ENCODE peak calls at places on chromosome 19, in eight cellular contexts. K is stomach, X is Peyer's patch, N is HCT116, B is transverse colon, O is tibial nerve, L is body of pancreas, M is sigmoid colon. P is an unnamed sample.

GRCh38 chr19:611506-611869 is 21.8 kb downstream of the HCN2 start:
- DNase-seq in K (no peak), X (no peak), N (no peak), B (no peak), O (no peak), L (no peak), M (no peak), P (no peak)

GRCh38 chr19:5621945-5622464 is 571 bp downstream of the SAFB2 start:
- DNase-seq in K (no peak), X (no peak), N (no peak), B (peak; percentile 32), O (no peak), L (peak; percentile 25), M (peak; percentile 70), P (peak; percentile 45)

GRCh38 chr19:35642312-35642711 is 767 bp downstream of the ETV2 start:
- DNase-seq in K (no peak), X (no peak), N (no peak), B (no peak), O (no peak), L (no peak), M (no peak), P (no peak)

GRCh38 chr19:1446713-1447564 is 3.0 kb upstream of the APC2 start:
- DNase-seq in K (no peak), X (no peak), N (no peak), B (no peak), O (no peak), L (no peak), M (no peak), P (no peak)

GRCh38 chr19:46297700-46298476 is 1.0 kb downstream of the HIF3A start:
- DNase-seq in K (peak; percentile 50), X (peak; percentile 67), N (no peak), B (peak; percentile 69), O (peak; percentile 54), L (peak; percentile 45), M (peak; percentile 97), P (peak; percentile 63)

GRCh38 chr19:18967358-18968146 is 26.5 kb upstream of the HOMER3 start:
- DNase-seq in K (peak; percentile 34), X (no peak), N (no peak), B (peak; percentile 32), O (peak; percentile 23), L (peak; percentile 43), M (peak; percentile 86), P (peak; percentile 43)

GRCh38 chr19:18903146-18904056 is 7.4 kb upstream of the CERS1 start:
- DNase-seq in K (no peak), X (peak; percentile 34), N (no peak), B (no peak), O (no peak), L (no peak), M (no peak), P (no peak)

GRCh38 chr19:518292-519231 is 11.3 kb downstream of the TPGS1 start:
- DNase-seq in K (no peak), X (peak; percentile 74), N (no peak), B (peak; percentile 40), O (no peak), L (no peak), M (peak; percentile 71), P (no peak)

GRCh38 chr19:8320564-8321066 is 560 bp downstream of the NDUFA7 start:
- DNase-seq in K (no peak), X (peak; percentile 60), N (no peak), B (no peak), O (no peak), L (no peak), M (no peak), P (no peak)

GRCh38 chr19:15562861-15563260 is 52.2 kb upstream of the CYP4F8 start:
- DNase-seq in K (no peak), X (no peak), N (peak; percentile 28), B (no peak), O (no peak), L (peak; percentile 38), M (no peak), P (no peak)

GRCh38 chr19:9538183-9539058 is at the start of gene ZNF426:
- DNase-seq in K (peak; percentile 85), X (peak; percentile 87), N (peak; percentile 33), B (peak; percentile 88), O (peak; percentile 67), L (peak; percentile 81), M (peak; percentile 93), P (peak; percentile 67)
- TF ChIP-seq POLR2A in K (no peak), X (no peak), N (no peak), B (peak; percentile 30), O (no peak), L (peak; percentile 58), M (peak; percentile 5), P (peak; percentile 11)

GRCh38 chr19:44785271-44785670 is 7.6 kb downstream of the CBLC start:
- DNase-seq in K (no peak), X (no peak), N (no peak), B (no peak), O (no peak), L (no peak), M (no peak), P (no peak)

GRCh38 chr19:44782729-44783128 is 5.0 kb downstream of the CBLC start:
- DNase-seq in K (no peak), X (no peak), N (no peak), B (no peak), O (no peak), L (no peak), M (no peak), P (no peak)

GRCh38 chr19:44788971-44789370 is 11.3 kb downstream of the CBLC start:
- DNase-seq in K (no peak), X (no peak), N (no peak), B (no peak), O (no peak), L (no peak), M (no peak), P (no peak)

GRCh38 chr19:44783545-44783944 is 5.9 kb downstream of the CBLC start:
- DNase-seq in K (no peak), X (no peak), N (no peak), B (no peak), O (no peak), L (no peak), M (no peak), P (no peak)

DNA sequence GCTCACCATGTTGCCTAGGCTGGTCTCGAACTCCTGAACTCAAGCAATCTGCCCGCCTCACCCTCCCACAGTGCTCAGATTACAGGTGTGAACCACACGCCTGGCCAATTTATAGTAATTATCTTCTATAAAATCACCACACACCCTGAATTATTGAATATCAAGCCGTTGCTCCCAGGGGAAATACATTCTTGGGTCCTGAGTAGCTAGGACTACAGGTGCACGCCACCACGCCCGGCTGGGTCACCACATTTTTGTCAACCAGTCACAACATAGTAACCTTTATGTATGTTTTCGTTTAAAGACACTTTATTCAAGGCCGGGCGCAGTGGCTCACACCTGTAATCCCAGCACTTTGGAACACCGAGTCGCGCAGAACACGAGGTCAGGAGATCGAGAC is 8.3 kb downstream of the CBLC start:
- DNase-seq in K (no peak), X (no peak), N (no peak), B (no peak), O (no peak), L (no peak), M (no peak), P (no peak)
- H3K27ac ChIP-seq in K (no peak overlapping the region), X (no peak overlapping the region), N (no peak overlapping the region), B (no peak overlapping the region), O (no peak overlapping the region), L (no peak overlapping the region), M (no peak overlapping the region), P (no peak overlapping the region)

GRCh38 chr19:2736550-2737190 is 3.1 kb downstream of the SLC39A3 start:
- DNase-seq in K (no peak), X (no peak), N (no peak), B (no peak), O (no peak), L (no peak), M (no peak), P (no peak)
- TF ChIP-seq POLR2A in K (no peak), X (no peak), N (no peak), B (no peak), O (no peak), L (no peak), M (no peak), P (no peak)

DNA sequence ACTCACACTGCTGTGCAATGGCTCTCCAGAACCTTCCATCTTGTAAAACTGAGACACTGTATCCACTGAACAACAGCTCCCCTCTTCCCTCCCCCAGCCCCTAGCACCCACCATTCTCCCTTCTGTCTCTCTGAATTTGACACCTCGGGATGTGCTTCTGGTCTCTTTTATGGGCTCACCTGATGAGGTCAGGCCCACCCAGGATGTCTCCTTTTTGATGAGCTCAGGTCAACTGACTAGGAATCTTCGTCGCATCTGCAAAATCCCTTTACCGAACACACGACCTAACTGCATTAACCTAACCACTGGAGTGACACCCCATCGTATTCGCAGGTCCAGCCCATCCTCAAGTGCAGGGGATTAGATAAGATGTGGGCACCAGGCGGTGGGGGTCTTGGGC is 73.9 kb downstream of the GNG7 start:
- DNase-seq in K (no peak), X (no peak), N (no peak), B (no peak), O (no peak), L (no peak), M (no peak), P (no peak)
- H3K27ac ChIP-seq in K (peak overlapping the region; percentile 76), X (peak overlapping the region; percentile 79), N (no peak overlapping the region), B (no peak overlapping the region), O (peak overlapping the region; percentile 53), L (no peak overlapping the region), M (no peak overlapping the region), P (peak overlapping the region; percentile 94)

GRCh38 chr19:48603449-48603848 is 3.1 kb upstream of the SPACA4 start:
- DNase-seq in K (no peak), X (no peak), N (no peak), B (no peak), O (no peak), L (no peak), M (no peak), P (no peak)
- TF ChIP-seq POLR2A in K (no peak), X (no peak), N (no peak), B (no peak), O (no peak), L (no peak), M (no peak), P (no peak)

DNA sequence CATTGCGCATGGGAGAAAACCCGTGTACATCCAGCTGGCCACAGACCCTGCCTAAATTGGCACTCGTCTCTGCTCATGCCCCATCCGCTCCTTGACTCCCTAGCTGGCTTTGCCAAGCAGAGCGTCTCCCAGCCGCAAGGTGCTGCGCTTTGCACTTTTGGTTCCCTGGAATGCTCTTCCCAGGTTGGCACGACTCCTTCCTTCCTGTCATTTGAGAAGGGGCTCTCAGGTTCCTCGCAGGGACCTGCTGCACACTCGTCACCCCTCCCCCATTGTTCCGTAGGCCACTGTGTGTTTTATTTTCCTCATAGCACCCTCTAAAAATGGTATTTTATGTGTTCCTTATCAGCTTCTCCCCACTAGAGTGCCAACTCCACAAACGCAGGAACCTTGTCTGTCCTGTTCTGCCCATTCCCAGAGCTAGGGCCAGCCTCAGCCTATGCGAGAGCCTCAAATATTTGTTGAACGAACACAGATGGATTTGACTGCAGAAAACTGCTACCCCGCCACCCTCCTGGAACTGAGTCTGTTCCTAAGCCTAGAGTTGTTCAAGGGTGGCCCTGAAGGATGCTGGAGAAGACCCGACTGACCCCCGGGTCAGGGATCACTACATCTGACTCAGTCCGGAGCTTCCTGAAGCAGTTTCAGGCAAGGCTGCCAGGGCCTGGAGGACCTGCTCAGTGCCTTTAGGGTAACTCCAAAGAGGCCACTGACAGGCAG is 8.4 kb upstream of the CEBPA start:
- DNase-seq in K (peak; percentile 80), X (peak; percentile 70), N (no peak), B (peak; percentile 48), O (no peak), L (peak; percentile 80), M (no peak), P (peak; percentile 76)
- H3K27ac ChIP-seq in K (peak overlapping the region; percentile 57), X (no peak overlapping the region), N (no peak overlapping the region), B (peak overlapping the region; percentile 74), O (no peak overlapping the region), L (peak overlapping the region; percentile 42), M (no peak overlapping the region), P (peak overlapping the region; percentile 41)